ENCODE peak calls at places on chromosomes 13 and 19, in ten cellular contexts. O, Y, S, R, G, T, L, U, F and N are unnamed samples.

GRCh38 chr19:28940751-28941500 is 272.0 kb downstream of the UQCRFS1 start:
- DNase-seq in O (no peak), Y (no peak), S (no peak), R (no peak), G (peak; percentile 84), T (no peak), L (no peak), U (no peak), F (no peak), N (peak; percentile 8)

GRCh38 chr19:30393046-30393445 is 20.9 kb downstream of the ZNF536 start:
- DNase-seq in O (no peak), Y (no peak), S (no peak), R (no peak), G (no peak), T (no peak), L (no peak), U (no peak), F (no peak), N (no peak)

GRCh38 chr13:31742102-31742695 is 2.9 kb downstream of the RXFP2 start:
- DNase-seq in O (peak; percentile 65), Y (no peak), S (peak; percentile 81), R (peak; percentile 76), G (peak; percentile 78), T (peak; percentile 36), L (peak; percentile 69), U (peak; percentile 70), F (peak; percentile 77), N (peak; percentile 56)

GRCh38 chr13:40306817-40307216 is 359.6 kb downstream of the FOXO1 start:
- DNase-seq in O (peak; percentile 43), Y (no peak), S (no peak), R (no peak), G (no peak), T (no peak), L (peak; percentile 42), U (no peak), F (no peak), N (peak; percentile 16)

GRCh38 chr13:114257014-114257413 is 22.3 kb downstream of the CDC16 start:
- DNase-seq in O (no peak), Y (no peak), S (no peak), R (no peak), G (no peak), T (no peak), L (no peak), U (no peak), F (no peak), N (no peak)

GRCh38 chr13:100506154-100506553 is 82.4 kb downstream of the GGACT start:
- DNase-seq in O (no peak), Y (no peak), S (no peak), R (no peak), G (no peak), T (no peak), L (peak; percentile 22), U (no peak), F (no peak), N (no peak)

GRCh38 chr19:8877854-8878705 is 45.9 kb downstream of the MBD3L1 start:
- DNase-seq in O (no peak), Y (no peak), S (peak; percentile 5), R (no peak), G (no peak), T (no peak), L (peak; percentile 3), U (no peak), F (peak; percentile 2), N (no peak)

GRCh38 chr19:21398851-21399250 is 1.9 kb downstream of the ZNF493 start:
- DNase-seq in O (peak; percentile 44), Y (no peak), S (no peak), R (no peak), G (no peak), T (no peak), L (no peak), U (no peak), F (no peak), N (peak; percentile 51)

GRCh38 chr13:44660050-44660449 is 83.9 kb upstream of the TSC22D1 start:
- DNase-seq in O (peak; percentile 14), Y (no peak), S (no peak), R (no peak), G (peak; percentile 37), T (no peak), L (no peak), U (no peak), F (no peak), N (no peak)

GRCh38 chr13:109162248-109163051 is 533.0 kb downstream of the MYO16 start:
- DNase-seq in O (peak; percentile 94), Y (no peak), S (no peak), R (peak; percentile 67), G (no peak), T (no peak), L (peak; percentile 27), U (no peak), F (no peak), N (no peak)

GRCh38 chr13:100789481-100789880 is 114.9 kb upstream of the TMTC4 start:
- DNase-seq in O (no peak), Y (no peak), S (peak; percentile 62), R (no peak), G (no peak), T (peak; percentile 39), L (no peak), U (peak; percentile 78), F (no peak), N (peak; percentile 1)

GRCh38 chr13:31160857-31161582 is 684 bp downstream of the HSPH1 start:
- DNase-seq in O (peak; percentile 68), Y (peak; percentile 89), S (peak; percentile 71), R (peak; percentile 76), G (peak; percentile 69), T (peak; percentile 62), L (peak; percentile 71), U (peak; percentile 69), F (peak; percentile 70), N (peak; percentile 81)

GRCh38 chr19:8005534-8006256 is at the start of gene ELAVL1:
- DNase-seq in O (peak; percentile 94), Y (peak; percentile 94), S (peak; percentile 89), R (peak; percentile 96), G (peak; percentile 89), T (peak; percentile 92), L (peak; percentile 95), U (peak; percentile 84), F (peak; percentile 95), N (peak; percentile 91)

GRCh38 chr13:32660227-32660626 is 74.0 kb downstream of the PDS5B start:
- DNase-seq in O (no peak), Y (no peak), S (peak; percentile 4), R (no peak), G (no peak), T (no peak), L (no peak), U (no peak), F (no peak), N (no peak)

GRCh38 chr19:41758846-41759245 is 3.5 kb downstream of the CEACAM6 start:
- DNase-seq in O (peak; percentile 73), Y (no peak), S (no peak), R (no peak), G (peak; percentile 9), T (no peak), L (no peak), U (no peak), F (no peak), N (no peak)

GRCh38 chr19:2554856-2555255 is 78.9 kb downstream of the GADD45B start:
- DNase-seq in O (no peak), Y (peak; percentile 10), S (no peak), R (no peak), G (peak; percentile 70), T (no peak), L (no peak), U (no peak), F (no peak), N (peak; percentile 26)

GRCh38 chr13:40629678-40630384 is 36.6 kb downstream of the FOXO1 start:
- DNase-seq in O (no peak), Y (no peak), S (no peak), R (no peak), G (no peak), T (no peak), L (no peak), U (no peak), F (no peak), N (no peak)

GRCh38 chr19:33705090-33705847 is 83.5 kb downstream of the CHST8 start:
- DNase-seq in O (no peak), Y (no peak), S (no peak), R (no peak), G (no peak), T (no peak), L (no peak), U (no peak), F (no peak), N (no peak)

GRCh38 chr13:51291341-51291740 is 48.1 kb upstream of the SERPINE3 start:
- DNase-seq in O (peak; percentile 9), Y (no peak), S (no peak), R (no peak), G (no peak), T (no peak), L (no peak), U (no peak), F (peak; percentile 14), N (no peak)

GRCh38 chr19:18440421-18440877 is 2.5 kb upstream of the ISYNA1 start:
- DNase-seq in O (peak; percentile 30), Y (no peak), S (peak; percentile 74), R (no peak), G (peak; percentile 37), T (no peak), L (peak; percentile 57), U (no peak), F (peak; percentile 47), N (no peak)

GRCh38 chr13:112333756-112334543 is 42.2 kb upstream of the SPACA7 start:
- DNase-seq in O (no peak), Y (no peak), S (no peak), R (no peak), G (no peak), T (no peak), L (no peak), U (no peak), F (no peak), N (no peak)

GRCh38 chr19:40762754-40763153 is 11.8 kb downstream of the SNRPA start:
- DNase-seq in O (no peak), Y (no peak), S (no peak), R (no peak), G (no peak), T (no peak), L (peak; percentile 56), U (no peak), F (no peak), N (no peak)

GRCh38 chr19:34431681-34432402 is 3.7 kb downstream of the UBA2 start:
- DNase-seq in O (no peak), Y (no peak), S (no peak), R (no peak), G (no peak), T (no peak), L (no peak), U (no peak), F (no peak), N (peak; percentile 39)

GRCh38 chr13:98530236-98530635 is 46.7 kb downstream of the STK24 start:
- DNase-seq in O (no peak), Y (no peak), S (no peak), R (no peak), G (no peak), T (no peak), L (no peak), U (no peak), F (no peak), N (no peak)

GRCh38 chr13:59126474-59126873 is 1037.3 kb downstream of the DIAPH3 start:
- DNase-seq in O (no peak), Y (no peak), S (no peak), R (no peak), G (no peak), T (no peak), L (no peak), U (no peak), F (no peak), N (no peak)

GRCh38 chr19:44113138-44113783 is at the start of gene ZNF225:
- DNase-seq in O (peak; percentile 99), Y (peak; percentile 88), S (peak; percentile 98), R (peak; percentile 95), G (peak; percentile 99), T (peak; percentile 96), L (peak; percentile 82), U (peak; percentile 96), F (peak; percentile 96), N (peak; percentile 99)

GRCh38 chr19:39254539-39255345 is 6.1 kb upstream of the IFNL4 start:
- DNase-seq in O (no peak), Y (no peak), S (no peak), R (no peak), G (no peak), T (no peak), L (no peak), U (no peak), F (peak; percentile 78), N (no peak)

GRCh38 chr13:21620858-21621257 is 16.9 kb upstream of the MICU2 start:
- DNase-seq in O (no peak), Y (no peak), S (no peak), R (no peak), G (no peak), T (no peak), L (no peak), U (no peak), F (no peak), N (no peak)